ENCODE peak calls at places on chromosomes 7 and 10, in six cellular contexts. O is naive thymus-derived CD4-positive, alpha-beta T cell; N is tibial artery; Y is GM23248; F is CD8-positive, alpha-beta memory T cell; A is A673. G is an unnamed sample.
A peak's percentile ranks its signal among the peaks of the same experiment; 100 is the strongest.

GRCh38 chr7:55420535-55420934 is 55.4 kb downstream of the LANCL2 start:
- DNase-seq in O (no peak), N (no peak), Y (peak; percentile 27), F (no peak), A (no peak), G (no peak)

GRCh38 chr7:55056577-55057480 is 38.0 kb downstream of the EGFR start:
- DNase-seq in O (no peak), N (peak; percentile 77), Y (peak; percentile 88), F (no peak), A (no peak), G (no peak)

GRCh38 chr10:108852211-108852610 is 1071.1 kb downstream of the XPNPEP1 start:
- DNase-seq in O (no peak), N (no peak), Y (no peak), F (no peak), A (no peak), G (no peak)

GRCh38 chr10:79129361-79129997 is 60.7 kb downstream of the ZMIZ1 start:
- DNase-seq in O (no peak), N (no peak), Y (peak; percentile 67), F (no peak), A (peak; percentile 85), G (no peak)

GRCh38 chr7:50851451-50851850 is 68.8 kb upstream of the GRB10 start:
- DNase-seq in O (no peak), N (no peak), Y (peak; percentile 79), F (no peak), A (no peak), G (no peak)

GRCh38 chr10:131082201-131082850 is 229.2 kb downstream of the TCERG1L start:
- DNase-seq in O (no peak), N (peak; percentile 51), Y (no peak), F (no peak), A (no peak), G (no peak)

GRCh38 chr7:114889646-114890285 is 32.1 kb upstream of the MDFIC start:
- DNase-seq in O (no peak), N (no peak), Y (peak; percentile 99), F (no peak), A (peak; percentile 82), G (no peak)

GRCh38 chr10:125023862-125024495 is 82.1 kb downstream of the ZRANB1 start:
- DNase-seq in O (no peak), N (peak; percentile 80), Y (peak; percentile 43), F (no peak), A (no peak), G (no peak)

GRCh38 chr10:91887075-91887899 is 22.0 kb downstream of the FGFBP3 start:
- DNase-seq in O (no peak), N (no peak), Y (peak; percentile 57), F (peak; percentile 8), A (peak; percentile 49), G (peak; percentile 18)

GRCh38 chr7:88546808-88547207 is 212.7 kb upstream of the ZNF804B start:
- DNase-seq in O (no peak), N (no peak), Y (peak; percentile 15), F (no peak), A (peak; percentile 60), G (no peak)

GRCh38 chr7:130150587-130150986 is 54.6 kb downstream of the TMEM209 start:
- DNase-seq in O (no peak), N (no peak), Y (no peak), F (no peak), A (no peak), G (no peak)

GRCh38 chr7:142563470-142563869 is 185.8 kb upstream of the PRSS1 start:
- DNase-seq in O (no peak), N (no peak), Y (peak; percentile 64), F (no peak), A (no peak), G (no peak)

GRCh38 chr10:34479520-34480179 is 335.4 kb downstream of the PARD3 start:
- DNase-seq in O (no peak), N (no peak), Y (no peak), F (no peak), A (no peak), G (no peak)

GRCh38 chr10:129730272-129730992 is 233.6 kb downstream of the EBF3 start:
- DNase-seq in O (no peak), N (no peak), Y (no peak), F (no peak), A (no peak), G (no peak)

GRCh38 chr7:124101173-124101768 is 68.4 kb upstream of the TMEM229A start:
- DNase-seq in O (no peak), N (no peak), Y (peak; percentile 3), F (no peak), A (no peak), G (no peak)

GRCh38 chr7:36949711-36950600 is 225.7 kb upstream of the AOAH start:
- DNase-seq in O (no peak), N (no peak), Y (peak; percentile 14), F (no peak), A (peak; percentile 58), G (no peak)

GRCh38 chr7:159121068-159121467 is 23.6 kb downstream of the VIPR2 start:
- DNase-seq in O (no peak), N (peak; percentile 47), Y (no peak), F (no peak), A (no peak), G (no peak)

GRCh38 chr10:16717617-16718395 is 99.4 kb downstream of the RSU1 start:
- DNase-seq in O (no peak), N (no peak), Y (peak; percentile 87), F (no peak), A (no peak), G (no peak)

GRCh38 chr10:120705306-120705705 is 145.9 kb upstream of the WDR11 start:
- DNase-seq in O (no peak), N (no peak), Y (no peak), F (no peak), A (no peak), G (no peak)

GRCh38 chr10:9621216-9621615 is 1396.5 kb upstream of the CELF2 start:
- DNase-seq in O (no peak), N (no peak), Y (no peak), F (no peak), A (no peak), G (no peak)

GRCh38 chr10:56035489-56035888 is 325.6 kb downstream of the ZWINT start:
- DNase-seq in O (no peak), N (no peak), Y (no peak), F (no peak), A (no peak), G (no peak)

GRCh38 chr7:30612658-30613265 is 18.1 kb downstream of the GARS1 start:
- DNase-seq in O (no peak), N (no peak), Y (peak; percentile 71), F (no peak), A (peak; percentile 9), G (no peak)

GRCh38 chr7:91949221-91950009 is 8.8 kb downstream of the AKAP9 start:
- DNase-seq in O (no peak), N (no peak), Y (no peak), F (no peak), A (peak; percentile 56), G (no peak)

GRCh38 chr10:95304976-95305375 is 14.2 kb upstream of the PDLIM1 start:
- DNase-seq in O (no peak), N (no peak), Y (no peak), F (no peak), A (no peak), G (no peak)

GRCh38 chr7:152709307-152710133 is 33.6 kb upstream of the XRCC2 start:
- DNase-seq in O (no peak), N (no peak), Y (peak; percentile 69), F (no peak), A (peak; percentile 33), G (no peak)

GRCh38 chr7:130758429-130759056 is 24.5 kb upstream of the KLF14 start:
- DNase-seq in O (no peak), N (no peak), Y (peak; percentile 71), F (peak; percentile 16), A (peak; percentile 71), G (no peak)

GRCh38 chr10:62461120-62461519 is 87.0 kb downstream of the ZNF365 start:
- DNase-seq in O (no peak), N (no peak), Y (no peak), F (no peak), A (no peak), G (no peak)

GRCh38 chr10:104297697-104298660 is 29.0 kb downstream of the GSTO2 start:
- DNase-seq in O (no peak), N (no peak), Y (peak; percentile 46), F (no peak), A (peak; percentile 60), G (no peak)

DNA sequence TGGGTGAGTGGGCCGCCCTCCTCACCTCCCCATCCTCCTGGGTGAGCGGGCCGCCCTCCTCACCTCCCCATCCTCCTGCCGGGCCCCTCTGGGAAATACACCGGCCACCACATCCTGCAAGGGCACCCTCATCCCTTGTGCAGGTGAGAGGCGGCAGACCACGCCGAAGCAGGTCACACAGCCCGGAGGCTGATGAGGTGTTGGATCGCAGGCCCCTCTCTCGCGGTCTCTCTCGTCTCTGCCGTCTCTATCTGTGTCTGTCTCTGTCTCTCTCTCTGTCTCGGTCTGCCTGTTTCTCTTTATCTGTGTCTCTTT is 30.8 kb upstream of the FOXL3 start:
- DNase-seq in O (no peak), N (peak; percentile 64), Y (no peak), F (no peak), A (no peak), G (no peak)
- H3K9me3 ChIP-seq in O (peaks cover 10% of the 10 kb centered on the region), N (peaks cover 4% of the 10 kb centered on the region), Y (no peaks in the 10 kb centered on the region), F (no peaks in the 10 kb centered on the region), A (peaks cover 16% of the 10 kb centered on the region), G (no peaks in the 10 kb centered on the region)

GRCh38 chr7:153939177-153939576 is 113.0 kb upstream of the DPP6 start:
- DNase-seq in O (no peak), N (no peak), Y (no peak), F (no peak), A (no peak), G (no peak)
- H3K9me3 ChIP-seq in O (no peaks in the 10 kb centered on the region), N (no peaks in the 10 kb centered on the region), Y (no peaks in the 10 kb centered on the region), F (no peaks in the 10 kb centered on the region), A (peaks cover 4% of the 10 kb centered on the region), G (no peaks in the 10 kb centered on the region)

DNA sequence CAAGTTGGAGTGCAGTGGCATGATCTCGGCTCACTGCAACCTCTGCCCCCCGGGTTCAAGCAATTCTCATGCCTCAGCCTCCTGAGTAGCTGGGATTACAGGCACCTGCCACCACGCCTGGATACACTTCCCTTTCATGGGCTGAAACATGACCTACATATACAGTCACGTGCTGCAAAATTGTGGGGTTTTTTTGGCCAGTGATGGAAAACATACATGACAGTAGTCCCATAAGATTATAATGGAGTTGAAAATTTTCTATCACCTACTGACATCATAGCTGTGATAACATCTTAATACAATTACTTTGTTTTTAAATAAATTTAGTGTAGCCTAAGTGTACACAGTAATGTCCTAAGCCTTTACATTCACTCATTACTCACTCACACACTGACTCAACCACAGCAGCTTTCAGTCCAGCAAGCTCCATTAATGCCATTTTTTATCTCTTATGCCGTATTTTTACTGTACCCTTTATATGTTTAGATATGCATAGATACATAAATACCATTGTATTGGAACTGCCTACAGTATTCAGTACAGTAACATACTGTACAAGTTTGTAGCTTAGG is 79.9 kb upstream of the TMEM196 start:
- DNase-seq in O (no peak), N (no peak), Y (no peak), F (no peak), A (no peak), G (no peak)
- H3K9me3 ChIP-seq in O (no peaks in the 10 kb centered on the region), N (no peaks in the 10 kb centered on the region), Y (no peaks in the 10 kb centered on the region), F (no peaks in the 10 kb centered on the region), A (no peaks in the 10 kb centered on the region), G (no peaks in the 10 kb centered on the region)

GRCh38 chr7:158022601-158023000 is 565.0 kb downstream of the PTPRN2 start:
- DNase-seq in O (no peak), N (peak; percentile 10), Y (no peak), F (no peak), A (no peak), G (no peak)
- H3K9me3 ChIP-seq in O (no peaks in the 10 kb centered on the region), N (no peaks in the 10 kb centered on the region), Y (no peaks in the 10 kb centered on the region), F (no peaks in the 10 kb centered on the region), A (no peaks in the 10 kb centered on the region), G (no peaks in the 10 kb centered on the region)

GRCh38 chr7:157519246-157519645 is 182.4 kb downstream of the DNAJB6 start:
- DNase-seq in O (no peak), N (peak; percentile 39), Y (no peak), F (no peak), A (no peak), G (no peak)
- H3K9me3 ChIP-seq in O (no peaks in the 10 kb centered on the region), N (peaks cover 5% of the 10 kb centered on the region), Y (no peaks in the 10 kb centered on the region), F (no peaks in the 10 kb centered on the region), A (no peaks in the 10 kb centered on the region), G (no peaks in the 10 kb centered on the region)

G was measured in T-helper 17 cell.